ENCODE peak calls at places on chromosomes 6 and 20, in four cellular contexts. One of them, this sample, is unnamed.

GRCh38 chr20:46057856-46058655 is 29.0 kb downstream of the SLC12A5 start:
- DNase-seq in body of pancreas: peak; percentile 27
- DNase-seq in amygdala: no peak
- DNase-seq in NAMALWA: no peak
- DNase-seq in this sample: no peak

GRCh38 chr20:23119456-23120216 is 33.5 kb upstream of the CD93 start:
- DNase-seq in body of pancreas: no peak
- DNase-seq in amygdala: no peak
- DNase-seq in NAMALWA: no peak
- DNase-seq in this sample: no peak

GRCh38 chr6:37051138-37052026 is 45.9 kb downstream of the FGD2 start:
- DNase-seq in body of pancreas: peak; percentile 89
- DNase-seq in amygdala: no peak
- DNase-seq in NAMALWA: peak; percentile 95
- DNase-seq in this sample: peak; percentile 92

GRCh38 chr6:112372213-112372806 is 25.2 kb downstream of the RFPL4B start:
- DNase-seq in body of pancreas: no peak
- DNase-seq in amygdala: no peak
- DNase-seq in NAMALWA: peak; percentile 56
- DNase-seq in this sample: peak; percentile 1

GRCh38 chr6:98973571-98973970 is 25.8 kb upstream of the FBXL4 start:
- DNase-seq in body of pancreas: no peak
- DNase-seq in amygdala: no peak
- DNase-seq in NAMALWA: no peak
- DNase-seq in this sample: no peak

GRCh38 chr6:14055541-14055940 is 62.0 kb upstream of the CD83 start:
- DNase-seq in body of pancreas: no peak
- DNase-seq in amygdala: no peak
- DNase-seq in NAMALWA: no peak
- DNase-seq in this sample: no peak

GRCh38 chr20:36317675-36318074 is 11.5 kb downstream of the DLGAP4 start:
- DNase-seq in body of pancreas: no peak
- DNase-seq in amygdala: no peak
- DNase-seq in NAMALWA: no peak
- DNase-seq in this sample: no peak

GRCh38 chr6:17985934-17986655 is 1.3 kb downstream of the KIF13A start:
- DNase-seq in body of pancreas: no peak
- DNase-seq in amygdala: no peak
- DNase-seq in NAMALWA: no peak
- DNase-seq in this sample: no peak

GRCh38 chr6:44133003-44133931 is 5.9 kb downstream of the TMEM63B start:
- DNase-seq in body of pancreas: peak; percentile 47
- DNase-seq in amygdala: no peak
- DNase-seq in NAMALWA: no peak
- DNase-seq in this sample: no peak

GRCh38 chr6:34233867-34234266 is 2.8 kb upstream of the HMGA1 start:
- DNase-seq in body of pancreas: no peak
- DNase-seq in amygdala: no peak
- DNase-seq in NAMALWA: no peak
- DNase-seq in this sample: no peak

GRCh38 chr20:58891686-58892125 is 39.2 kb downstream of the GNAS start:
- DNase-seq in body of pancreas: peak; percentile 55
- DNase-seq in amygdala: no peak
- DNase-seq in NAMALWA: peak; percentile 64
- DNase-seq in this sample: peak; percentile 68

GRCh38 chr6:37173573-37174195 is 3.7 kb downstream of the PIM1 start:
- DNase-seq in body of pancreas: no peak
- DNase-seq in amygdala: no peak
- DNase-seq in NAMALWA: no peak
- DNase-seq in this sample: no peak

GRCh38 chr6:54971825-54972224 is 125.3 kb downstream of the FAM83B start:
- DNase-seq in body of pancreas: no peak
- DNase-seq in amygdala: no peak
- DNase-seq in NAMALWA: no peak
- DNase-seq in this sample: no peak

GRCh38 chr6:93424303-93425064 is 5.1 kb upstream of the EPHA7 start:
- DNase-seq in body of pancreas: no peak
- DNase-seq in amygdala: no peak
- DNase-seq in NAMALWA: peak; percentile 37
- DNase-seq in this sample: peak; percentile 1

GRCh38 chr6:154868143-154868594 is 126.9 kb upstream of the TIAM2 start:
- DNase-seq in body of pancreas: no peak
- DNase-seq in amygdala: no peak
- DNase-seq in NAMALWA: peak; percentile 61
- DNase-seq in this sample: peak; percentile 64

GRCh38 chr6:90156861-90157260 is 139.8 kb downstream of the BACH2 start:
- DNase-seq in body of pancreas: no peak
- DNase-seq in amygdala: no peak
- DNase-seq in NAMALWA: no peak
- DNase-seq in this sample: no peak

GRCh38 chr6:135182120-135182992 is 1.2 kb downstream of the MYB start:
- DNase-seq in body of pancreas: no peak
- DNase-seq in amygdala: no peak
- DNase-seq in NAMALWA: peak; percentile 64
- DNase-seq in this sample: peak; percentile 61

GRCh38 chr6:169035381-169036280 is 218.0 kb downstream of the THBS2 start:
- DNase-seq in body of pancreas: no peak
- DNase-seq in amygdala: no peak
- DNase-seq in NAMALWA: no peak
- DNase-seq in this sample: no peak

GRCh38 chr20:14556206-14556605 is 218.8 kb upstream of the FLRT3 start:
- DNase-seq in body of pancreas: no peak
- DNase-seq in amygdala: no peak
- DNase-seq in NAMALWA: no peak
- DNase-seq in this sample: no peak

GRCh38 chr20:25178563-25179438 is 16.7 kb upstream of the ENTPD6 start:
- DNase-seq in body of pancreas: peak; percentile 46
- DNase-seq in amygdala: no peak
- DNase-seq in NAMALWA: peak; percentile 64
- DNase-seq in this sample: peak; percentile 37

GRCh38 chr20:11852801-11853200 is 64.9 kb upstream of the BTBD3 start:
- DNase-seq in body of pancreas: no peak
- DNase-seq in amygdala: no peak
- DNase-seq in NAMALWA: no peak
- DNase-seq in this sample: no peak

GRCh38 chr6:156618600-156619205 is 158.5 kb upstream of the ARID1B start:
- DNase-seq in body of pancreas: no peak
- DNase-seq in amygdala: no peak
- DNase-seq in NAMALWA: peak; percentile 34
- DNase-seq in this sample: no peak

GRCh38 chr6:147078602-147079001 is 125.6 kb upstream of the STXBP5 start:
- DNase-seq in body of pancreas: no peak
- DNase-seq in amygdala: no peak
- DNase-seq in NAMALWA: no peak
- DNase-seq in this sample: no peak

GRCh38 chr6:34147906-34148701 is 2.2 kb upstream of the GRM4 start:
- DNase-seq in body of pancreas: no peak
- DNase-seq in amygdala: no peak
- DNase-seq in NAMALWA: peak; percentile 35
- DNase-seq in this sample: peak; percentile 45

GRCh38 chr6:43873806-43874714 is 104.0 kb downstream of the VEGFA start:
- DNase-seq in body of pancreas: peak; percentile 81
- DNase-seq in amygdala: no peak
- DNase-seq in NAMALWA: no peak
- DNase-seq in this sample: no peak

GRCh38 chr6:107866606-107867301 is 42.6 kb upstream of the SCML4 start:
- DNase-seq in body of pancreas: no peak
- DNase-seq in amygdala: no peak
- DNase-seq in NAMALWA: peak; percentile 80
- DNase-seq in this sample: peak; percentile 57

GRCh38 chr6:43096451-43097097 is 20.5 kb downstream of the PTK7 start:
- DNase-seq in body of pancreas: peak; percentile 43
- DNase-seq in amygdala: no peak
- DNase-seq in NAMALWA: peak; percentile 70
- DNase-seq in this sample: peak; percentile 58

GRCh38 chr6:20693466-20694063 is 159.3 kb downstream of the CDKAL1 start:
- DNase-seq in body of pancreas: no peak
- DNase-seq in amygdala: no peak
- DNase-seq in NAMALWA: no peak
- DNase-seq in this sample: no peak

GRCh38 chr6:103729658-103730057 is 1130.1 kb downstream of the HACE1 start:
- DNase-seq in body of pancreas: no peak
- DNase-seq in amygdala: no peak
- DNase-seq in NAMALWA: peak; percentile 19
- DNase-seq in this sample: no peak

GRCh38 chr6:166625356-166625755 is 1.7 kb downstream of the RPS6KA2 start:
- DNase-seq in body of pancreas: no peak
- DNase-seq in amygdala: no peak
- DNase-seq in NAMALWA: no peak
- DNase-seq in this sample: no peak

GRCh38 chr20:1712634-1713625 is 55.4 kb upstream of the SIRPG start:
- DNase-seq in body of pancreas: no peak
- DNase-seq in amygdala: no peak
- DNase-seq in NAMALWA: no peak
- DNase-seq in this sample: no peak